ENCODE peak calls at places on chromosomes 4 and X, in ten cellular contexts. J, A, W, R, N, L, B, F, Y and E are unnamed samples. For H3K27me3, the result is how much of the 10 kb centered on the place peaks cover.

GRCh38 chr4:89300490-89300889 is 7.1 kb downstream of the GPRIN3 start:
- DNase-seq in A (no peak), N (no peak), Y (no peak), R (no peak), F (no peak), B (no peak), L (no peak), W (no peak), J (no peak), E (no peak)

GRCh38 chr4:18917689-18918088 is 896.1 kb upstream of the LCORL start:
- DNase-seq in R (peak), N (no peak), A (no peak), W (no peak), J (no peak), F (no peak), L (no peak), Y (no peak), B (no peak), E (no peak)

GRCh38 chr4:73668806-73669205 is 48.6 kb upstream of the RASSF6 start:
- DNase-seq in W (no peak), N (no peak), B (no peak), F (no peak), R (no peak), A (no peak), L (no peak), J (no peak), Y (no peak), E (no peak)

GRCh38 chr4:8675383-8675782 is 82.8 kb downstream of the CPZ start:
- DNase-seq in L (peak), F (no peak), A (no peak), R (peak), Y (no peak), B (no peak), J (no peak), N (peak), W (no peak), E (no peak)

GRCh38 chrX:137574784-137575298 is 8.9 kb downstream of the ZIC3 start:
- DNase-seq in Y (no peak), R (no peak), L (no peak), J (no peak), W (no peak), A (no peak), N (no peak), F (no peak), B (no peak), E (no peak)

GRCh38 chr4:40626183-40626990 is 3.3 kb downstream of the RBM47 start:
- DNase-seq in B (no peak), N (no peak), W (no peak), J (no peak), L (no peak), A (no peak), R (peak), Y (no peak), F (no peak), E (no peak)

GRCh38 chr4:48049483-48049882 is 32.9 kb downstream of the NIPAL1 start:
- DNase-seq in W (no peak), L (no peak), R (no peak), B (no peak), J (no peak), Y (no peak), N (no peak), A (no peak), F (no peak), E (no peak)

GRCh38 chrX:19017271-19017670 is 33.4 kb upstream of the PHKA2 start:
- DNase-seq in J (no peak), Y (no peak), W (no peak), R (peak), F (no peak), B (no peak), L (no peak), A (no peak), N (no peak), E (no peak)

GRCh38 chr4:14333616-14334015 is 668.7 kb upstream of the CPEB2 start:
- DNase-seq in L (no peak), B (no peak), Y (no peak), W (no peak), R (no peak), N (no peak), J (no peak), F (no peak), A (no peak), E (no peak)

GRCh38 chr4:180160195-180160985 is 2082.8 kb upstream of the TENM3 start:
- DNase-seq in F (no peak), N (no peak), R (peak), W (no peak), J (no peak), L (no peak), A (no peak), Y (no peak), B (no peak), E (no peak)

GRCh38 chr4:8828869-8829268 is 42.8 kb downstream of the HMX1 start:
- DNase-seq in J (peak), N (no peak), A (no peak), F (no peak), R (no peak), B (no peak), Y (no peak), W (no peak), L (no peak), E (no peak)

GRCh38 chr4:148330724-148331123 is 111.5 kb downstream of the NR3C2 start:
- DNase-seq in J (no peak), R (no peak), L (no peak), F (no peak), B (no peak), N (no peak), A (no peak), W (peak), Y (no peak), E (no peak)

GRCh38 chr4:138475116-138475515 is 233.0 kb upstream of the SLC7A11 start:
- DNase-seq in J (no peak), W (no peak), L (no peak), F (no peak), R (no peak), B (no peak), N (no peak), A (no peak), Y (no peak), E (no peak)

GRCh38 chrX:9906919-9907318 is 60.2 kb upstream of the CLDN34 start:
- DNase-seq in B (no peak), N (no peak), R (no peak), Y (no peak), W (no peak), J (no peak), A (no peak), F (no peak), L (no peak), E (no peak)

GRCh38 chr4:55927776-55928437 is 20.8 kb upstream of the CEP135 start:
- DNase-seq in W (no peak), B (no peak), F (no peak), J (no peak), Y (no peak), R (peak), N (no peak), A (no peak), L (no peak), E (no peak)

GRCh38 chrX:43876680-43877079 is 5.6 kb downstream of the MAOB start:
- DNase-seq in W (no peak), J (no peak), N (no peak), B (no peak), Y (no peak), R (no peak), L (no peak), A (no peak), F (no peak), E (no peak)

GRCh38 chrX:6557690-6558089 is 22.8 kb upstream of the VCX3A start:
- DNase-seq in Y (no peak), B (no peak), N (no peak), R (no peak), A (no peak), L (no peak), W (no peak), F (no peak), J (no peak), E (no peak)

GRCh38 chr4:184097240-184097619 is 120.4 kb downstream of the ENPP6 start:
- DNase-seq in L (peak), W (peak), A (no peak), N (peak), Y (peak), B (peak), R (no peak), F (peak), J (no peak), E (no peak)

GRCh38 chr4:156686120-156686519 is 285.5 kb downstream of the PDGFC start:
- DNase-seq in W (no peak), R (peak), L (no peak), A (no peak), F (no peak), N (no peak), B (no peak), Y (no peak), J (no peak), E (no peak)

GRCh38 chr4:48184891-48185290 is 50.8 kb upstream of the TXK start:
- DNase-seq in Y (no peak), A (no peak), F (no peak), W (no peak), L (no peak), J (no peak), B (no peak), R (peak), N (no peak), E (no peak)

GRCh38 chrX:150184487-150184886 is 178.6 kb upstream of the MAMLD1 start:
- DNase-seq in J (peak), B (no peak), A (no peak), F (no peak), Y (no peak), R (peak), N (no peak), L (no peak), W (no peak), E (no peak)

DNA sequence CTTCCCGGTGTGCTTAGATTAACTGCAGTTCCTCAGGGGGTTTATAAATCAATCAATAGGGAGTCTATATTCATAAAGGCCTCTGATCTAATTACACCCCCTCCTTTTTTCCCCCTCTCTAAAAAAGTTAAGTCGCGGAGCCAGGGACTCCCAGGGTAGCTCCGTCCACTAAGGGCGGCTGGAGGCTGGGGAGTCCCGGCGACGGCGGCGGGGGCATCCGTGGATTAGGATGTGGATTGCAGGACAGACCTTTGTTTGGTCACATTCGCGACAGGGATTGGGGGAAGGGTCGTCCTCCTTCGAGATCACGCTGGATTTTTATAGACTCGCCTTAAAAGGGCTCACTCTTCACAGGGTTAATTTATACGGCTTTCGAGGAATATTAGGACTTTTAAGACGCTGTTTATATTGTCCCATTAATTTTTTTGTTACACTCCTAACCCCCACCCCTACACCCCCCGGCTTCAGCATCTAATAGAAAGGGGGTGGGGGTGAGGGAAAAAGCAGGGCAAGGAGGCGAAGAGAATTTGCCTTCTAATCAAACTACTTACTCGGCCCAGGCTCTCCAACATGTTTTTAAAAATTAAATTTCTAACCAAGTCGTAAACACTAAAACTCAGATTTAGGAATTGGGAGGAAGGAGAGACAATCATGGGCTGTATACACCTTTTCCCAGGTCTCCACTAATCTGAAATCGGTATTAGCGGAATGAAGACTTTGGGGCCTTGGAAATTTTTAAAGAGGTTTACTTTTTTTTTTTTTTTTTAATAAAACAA is 8.5 kb downstream of the PITX2 start:
- DNase-seq in L (no peak), N (no peak), W (no peak), F (no peak), B (no peak), A (no peak), R (no peak), J (no peak), Y (no peak), E (no peak)
- H3K27me3 ChIP-seq in L (half or more), N (half or more), W (half or more), F (under half), B (under half), A (under half), R (half or more), J (under half), Y (half or more), E (half or more)

DNA sequence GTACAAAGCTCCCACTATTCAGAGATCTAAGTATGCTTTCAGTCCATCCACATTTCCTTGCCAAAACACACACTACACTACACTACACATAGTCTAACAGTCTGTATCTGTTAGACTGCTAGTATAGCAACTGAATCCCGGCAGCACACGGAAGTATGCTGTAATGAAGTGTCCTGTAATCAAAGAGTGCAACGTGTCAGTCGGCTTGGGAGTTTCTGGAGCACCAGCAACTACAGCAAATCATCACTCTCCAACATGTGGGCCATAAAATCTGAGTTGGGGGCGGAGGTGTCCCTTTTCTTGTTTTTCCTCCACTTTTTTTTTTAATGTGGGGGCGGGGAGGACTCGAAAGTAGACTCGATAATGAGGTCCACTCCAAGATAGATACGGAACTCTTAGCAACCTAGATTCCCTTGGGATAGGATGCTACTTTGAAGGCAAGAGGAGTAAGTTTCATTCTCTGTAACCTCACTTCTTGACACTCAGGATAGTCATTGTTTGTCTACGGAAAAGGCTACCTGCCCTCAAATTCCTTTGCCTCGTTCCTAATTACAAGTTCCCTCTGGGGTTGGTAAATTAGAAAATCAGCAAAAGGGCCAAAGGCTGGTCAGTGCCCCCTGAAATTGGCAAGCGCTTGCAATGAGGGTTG is 722 bp downstream of the SLC10A7 start:
- DNase-seq in Y (peak), N (no peak), F (peak), R (peak), L (no peak), A (no peak), J (no peak), B (no peak), W (no peak), E (no peak)
- TF ChIP-seq POLR2A in Y (no peak), N (no peak), F (peak), R (peak), L (peak), A (peak), J (no peak), B (no peak), W (no peak), E (no peak)

GRCh38 chrX:38320819-38321218 is 6.5 kb downstream of the RPGR start:
- DNase-seq in Y (no peak), N (no peak), L (no peak), R (no peak), F (no peak), B (no peak), A (no peak), W (no peak), J (no peak), E (no peak)
- H3K27me3 ChIP-seq in Y (under half), N (under half), L (under half), R (under half), F (under half), B (under half), A (under half), W (under half), J (under half), E (under half)

GRCh38 chrX:120486786-120487185 is 17.7 kb upstream of the LAMP2 start:
- DNase-seq in F (no peak), Y (no peak), J (no peak), A (no peak), B (no peak), R (no peak), W (no peak), L (no peak), N (no peak), E (no peak)

GRCh38 chrX:120485562-120486520 is 16.7 kb upstream of the LAMP2 start:
- DNase-seq in R (peak), W (peak), N (peak), A (peak), F (peak), Y (peak), J (no peak), L (peak), B (peak), E (peak)
- TF ChIP-seq POLR2A in R (no peak), W (no peak), N (no peak), A (no peak), F (no peak), Y (no peak), J (no peak), L (peak), B (peak), E (no peak)

DNA sequence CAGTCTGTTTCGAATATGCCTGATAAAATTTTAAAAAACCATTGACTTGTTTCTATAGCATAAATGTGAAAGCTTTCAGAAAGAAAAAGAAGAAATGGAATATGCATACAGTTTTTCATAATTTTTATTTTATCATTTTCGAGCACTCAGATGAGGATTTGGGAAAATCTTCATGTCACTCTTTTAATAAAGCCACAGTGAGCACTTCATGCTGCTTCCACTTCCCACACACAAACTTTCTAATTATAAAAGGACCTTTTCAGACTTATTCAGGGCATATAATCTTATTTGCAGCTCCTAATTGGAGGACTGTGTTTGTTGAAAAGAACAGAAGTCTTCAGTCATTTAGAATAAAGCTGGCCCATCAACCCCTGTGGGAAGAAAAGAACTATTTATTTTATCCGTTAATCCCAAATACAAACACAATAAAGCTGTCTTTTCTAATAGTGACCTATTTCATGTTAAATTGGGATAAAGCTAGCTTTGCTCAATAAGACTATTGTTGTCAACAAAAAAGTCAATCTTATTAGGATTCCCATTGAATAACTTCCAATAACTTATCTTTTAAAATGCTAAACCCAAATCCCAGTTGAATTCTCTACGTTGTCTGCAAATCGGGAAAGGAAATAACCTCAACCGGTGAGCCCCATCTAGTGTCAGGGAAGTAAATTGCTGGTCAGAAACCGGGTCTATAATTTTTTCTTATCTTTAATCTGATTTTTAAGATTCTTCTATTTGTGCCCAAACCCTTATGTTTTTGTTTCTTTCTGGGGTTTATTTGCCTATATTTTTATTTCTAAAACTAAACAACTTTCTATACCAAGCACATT is 211.5 kb downstream of the PDGFRA start:
- DNase-seq in R (peak), L (no peak), A (peak), W (no peak), F (no peak), B (no peak), N (no peak), J (no peak), Y (no peak), E (no peak)
- H3K27me3 ChIP-seq in R (under half), L (under half), A (under half), W (under half), F (under half), B (under half), N (under half), J (under half), Y (under half), E (under half)

DNA sequence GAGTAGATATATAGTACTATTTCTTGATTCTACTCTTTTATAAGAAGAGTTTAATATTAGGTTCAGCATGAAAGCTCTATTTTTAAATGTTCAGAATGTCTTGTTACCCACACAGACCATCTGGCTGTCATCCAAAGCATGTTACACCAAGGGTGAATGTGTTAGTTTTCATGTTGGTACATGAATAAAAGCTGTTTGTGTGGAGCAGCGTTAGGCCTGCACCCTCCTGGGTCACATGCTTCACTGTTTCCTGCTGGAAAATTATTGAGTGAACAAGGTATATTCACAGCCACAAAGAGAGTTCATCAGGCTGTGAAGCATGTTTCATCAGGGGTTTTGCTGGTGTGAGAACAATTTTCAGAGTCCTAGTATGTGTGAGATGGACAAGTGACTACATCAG is 2429.5 kb downstream of the PCDH7 start:
- DNase-seq in L (no peak), N (no peak), Y (no peak), W (no peak), J (no peak), F (no peak), A (no peak), B (no peak), R (no peak), E (no peak)
- TF ChIP-seq POLR2A in L (no peak), N (no peak), Y (no peak), W (no peak), J (no peak), F (no peak), A (no peak), B (no peak), R (no peak), E (no peak)

GRCh38 chr4:1559896-1560650 is 124.0 kb downstream of the FAM53A start:
- DNase-seq in N (no peak), R (no peak), F (no peak), Y (no peak), B (no peak), A (no peak), W (no peak), L (no peak), J (no peak), E (no peak)
- H3K27me3 ChIP-seq in N (half or more), R (under half), F (under half), Y (under half), B (under half), A (under half), W (under half), L (under half), J (under half), E (under half)

GRCh38 chrX:104165894-104166734 is at the start of gene FAM199X:
- DNase-seq in L (peak), N (peak), J (no peak), B (peak), R (peak), F (peak), Y (peak), W (peak), A (peak), E (peak)
- TF ChIP-seq POLR2A in L (peak), N (no peak), J (peak), B (peak), R (peak), F (peak), Y (peak), W (peak), A (peak), E (no peak)